ENCODE peak calls at places on chromosomes 13 and 19, in nine cellular contexts. Y is SK-N-SH; C is CD4-positive, alpha-beta memory T cell; D is PC-3; O is body of pancreas; R is heart right ventricle; J is heart left ventricle; N is neuronal stem cell; A is mesendoderm. F is an unnamed sample. For H3K4me1, the result is how much of the 10 kb centered on the place peaks cover.

GRCh38 chr13:113192902-113193301 is 15.6 kb downstream of the PCID2 start:
- DNase-seq in Y (no peak), C (no peak), D (peak), O (no peak), R (no peak), J (no peak), N (no peak), A (no peak), F (no peak)

GRCh38 chr13:93951153-93951552 is 528.3 kb downstream of the DCT start:
- DNase-seq in Y (no peak), C (no peak), D (peak), O (no peak), R (no peak), J (no peak), N (no peak), A (peak), F (no peak)

GRCh38 chr19:8017808-8018207 is 12.4 kb upstream of the ELAVL1 start:
- DNase-seq in Y (no peak), C (no peak), D (no peak), O (no peak), R (no peak), J (no peak), N (no peak), A (no peak), F (peak)

GRCh38 chr13:20230913-20231838 is 943 bp downstream of the GJB6 start:
- DNase-seq in Y (no peak), C (no peak), D (no peak), O (no peak), R (no peak), J (no peak), N (no peak), A (peak), F (peak)

GRCh38 chr13:44653261-44653660 is 77.1 kb upstream of the TSC22D1 start:
- DNase-seq in Y (no peak), C (no peak), D (no peak), O (no peak), R (no peak), J (no peak), N (no peak), A (no peak), F (no peak)

GRCh38 chr19:45716314-45717130 is 14.2 kb downstream of the FBXO46 start:
- DNase-seq in Y (peak), C (no peak), D (peak), O (peak), R (no peak), J (no peak), N (no peak), A (peak), F (no peak)

GRCh38 chr13:95235199-95235726 is 66.0 kb downstream of the ABCC4 start:
- DNase-seq in Y (no peak), C (no peak), D (no peak), O (no peak), R (no peak), J (no peak), N (no peak), A (no peak), F (no peak)

GRCh38 chr19:17777840-17778620 is 16.9 kb upstream of the B3GNT3 start:
- DNase-seq in Y (peak), C (no peak), D (peak), O (peak), R (no peak), J (peak), N (peak), A (peak), F (no peak)

GRCh38 chr19:41936416-41936850 is 8.2 kb upstream of the ERFL start:
- DNase-seq in Y (no peak), C (peak), D (peak), O (no peak), R (no peak), J (no peak), N (no peak), A (no peak), F (no peak)

GRCh38 chr19:55537741-55538111 is 793 bp upstream of the SBK2 start:
- DNase-seq in Y (no peak), C (no peak), D (no peak), O (no peak), R (no peak), J (no peak), N (no peak), A (peak), F (no peak)

GRCh38 chr13:57918913-57919312 is 287.4 kb downstream of the PCDH17 start:
- DNase-seq in Y (no peak), C (no peak), D (no peak), O (no peak), R (no peak), J (no peak), N (no peak), A (peak), F (no peak)

GRCh38 chr13:54489359-54489758 is 1460.7 kb downstream of the OLFM4 start:
- DNase-seq in Y (no peak), C (no peak), D (no peak), O (no peak), R (no peak), J (no peak), N (no peak), A (no peak), F (no peak)

GRCh38 chr19:51607077-51607476 is 23.1 kb downstream of the SIGLEC5 start:
- DNase-seq in Y (no peak), C (no peak), D (no peak), O (no peak), R (no peak), J (no peak), N (no peak), A (no peak), F (no peak)

GRCh38 chr13:95368998-95369397 is 67.7 kb upstream of the ABCC4 start:
- DNase-seq in Y (no peak), C (no peak), D (no peak), O (no peak), R (no peak), J (no peak), N (no peak), A (no peak), F (no peak)

GRCh38 chr13:23724196-23724970 is 154.2 kb downstream of the TNFRSF19 start:
- DNase-seq in Y (no peak), C (no peak), D (peak), O (no peak), R (no peak), J (no peak), N (no peak), A (peak), F (no peak)

GRCh38 chr13:65917731-65918130 is 1312.4 kb downstream of the PCDH9 start:
- DNase-seq in Y (no peak), C (no peak), D (no peak), O (no peak), R (no peak), J (no peak), N (no peak), A (no peak), F (no peak)

GRCh38 chr13:95784891-95785290 is 108.0 kb downstream of the DNAJC3 start:
- DNase-seq in Y (peak), C (no peak), D (peak), O (no peak), R (no peak), J (no peak), N (no peak), A (no peak), F (no peak)

GRCh38 chr13:82062772-82063171 is 1721.8 kb upstream of the SPRY2 start:
- DNase-seq in Y (no peak), C (no peak), D (peak), O (no peak), R (no peak), J (no peak), N (no peak), A (no peak), F (no peak)

GRCh38 chr13:76783798-76784197 is 102.4 kb downstream of the KCTD12 start:
- DNase-seq in Y (no peak), C (no peak), D (no peak), O (no peak), R (no peak), J (no peak), N (no peak), A (peak), F (no peak)

GRCh38 chr19:17244618-17245534 is 843 bp downstream of the NR2F6 start:
- DNase-seq in Y (peak), C (no peak), D (no peak), O (peak), R (no peak), J (peak), N (no peak), A (no peak), F (no peak)

GRCh38 chr19:45940515-45940805 is 25.9 kb upstream of the NANOS2 start:
- DNase-seq in Y (no peak), C (no peak), D (no peak), O (no peak), R (no peak), J (no peak), N (no peak), A (no peak), F (no peak)

GRCh38 chr19:1451916-1452801 is 2.2 kb downstream of the APC2 start:
- DNase-seq in Y (peak), C (no peak), D (no peak), O (no peak), R (no peak), J (peak), N (no peak), A (no peak), F (no peak)
- H3K4me1 ChIP-seq in Y (under half), C (under half), D (under half), O (under half), R (under half), J (half or more), N (half or more), A (under half), F (under half)

GRCh38 chr13:51479199-51479523 is 26.3 kb upstream of the INTS6 start:
- DNase-seq in Y (no peak), C (no peak), D (peak), O (no peak), R (no peak), J (no peak), N (no peak), A (no peak), F (no peak)

GRCh38 chr13:51477653-51478324 is 25.0 kb upstream of the INTS6 start:
- DNase-seq in Y (no peak), C (no peak), D (no peak), O (no peak), R (no peak), J (no peak), N (no peak), A (no peak), F (no peak)

GRCh38 chr13:51478418-51479198 is 25.8 kb upstream of the INTS6 start:
- DNase-seq in Y (no peak), C (no peak), D (no peak), O (peak), R (no peak), J (no peak), N (no peak), A (no peak), F (no peak)

GRCh38 chr13:51477149-51477548 is 24.3 kb upstream of the INTS6 start:
- DNase-seq in Y (no peak), C (no peak), D (no peak), O (no peak), R (no peak), J (no peak), N (no peak), A (no peak), F (no peak)

GRCh38 chr13:51475727-51476521 is 23.1 kb upstream of the INTS6 start:
- DNase-seq in Y (no peak), C (no peak), D (peak), O (peak), R (no peak), J (no peak), N (no peak), A (no peak), F (no peak)
- H3K4me1 ChIP-seq in Y (under half), C (under half), D (under half), O (under half), R (under half), J (under half), N (under half), A (under half), F (under half)

GRCh38 chr19:40272261-40272660 is 12.9 kb downstream of the AKT2 start:
- DNase-seq in Y (no peak), C (no peak), D (no peak), O (no peak), R (no peak), J (no peak), N (no peak), A (no peak), F (no peak)

GRCh38 chr19:40273469-40274360 is 11.4 kb downstream of the AKT2 start:
- DNase-seq in Y (no peak), C (no peak), D (no peak), O (no peak), R (no peak), J (peak), N (no peak), A (no peak), F (peak)

GRCh38 chr19:40269216-40269940 is 15.8 kb downstream of the AKT2 start:
- DNase-seq in Y (no peak), C (no peak), D (no peak), O (no peak), R (no peak), J (no peak), N (no peak), A (no peak), F (no peak)

GRCh38 chr19:40270362-40271089 is 14.6 kb downstream of the AKT2 start:
- DNase-seq in Y (no peak), C (no peak), D (no peak), O (no peak), R (no peak), J (no peak), N (no peak), A (peak), F (no peak)

DNA sequence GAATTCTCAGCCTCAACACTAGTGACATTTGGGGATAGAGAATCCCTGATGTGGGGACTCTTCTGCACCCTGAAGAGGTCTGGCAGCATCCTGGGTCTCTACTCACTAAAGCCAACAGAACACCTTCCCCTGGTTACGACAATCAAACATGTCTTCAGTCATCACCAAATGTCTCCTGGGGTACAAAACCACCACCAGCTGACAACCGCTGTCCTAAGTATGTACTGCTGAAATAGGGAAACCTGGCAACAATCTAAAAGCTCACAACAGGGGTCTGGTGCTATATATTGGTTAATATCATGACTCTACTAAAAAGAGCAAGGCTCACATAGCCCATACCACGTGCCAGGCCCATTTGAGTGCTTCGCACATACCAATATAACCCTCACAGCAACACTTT is 13.4 kb downstream of the AKT2 start:
- DNase-seq in Y (no peak), C (no peak), D (no peak), O (no peak), R (no peak), J (no peak), N (no peak), A (no peak), F (no peak)
- H3K4me1 ChIP-seq in Y (under half), C (under half), D (under half), O (half or more), R (half or more), J (half or more), N (under half), A (under half), F (under half)

DNA sequence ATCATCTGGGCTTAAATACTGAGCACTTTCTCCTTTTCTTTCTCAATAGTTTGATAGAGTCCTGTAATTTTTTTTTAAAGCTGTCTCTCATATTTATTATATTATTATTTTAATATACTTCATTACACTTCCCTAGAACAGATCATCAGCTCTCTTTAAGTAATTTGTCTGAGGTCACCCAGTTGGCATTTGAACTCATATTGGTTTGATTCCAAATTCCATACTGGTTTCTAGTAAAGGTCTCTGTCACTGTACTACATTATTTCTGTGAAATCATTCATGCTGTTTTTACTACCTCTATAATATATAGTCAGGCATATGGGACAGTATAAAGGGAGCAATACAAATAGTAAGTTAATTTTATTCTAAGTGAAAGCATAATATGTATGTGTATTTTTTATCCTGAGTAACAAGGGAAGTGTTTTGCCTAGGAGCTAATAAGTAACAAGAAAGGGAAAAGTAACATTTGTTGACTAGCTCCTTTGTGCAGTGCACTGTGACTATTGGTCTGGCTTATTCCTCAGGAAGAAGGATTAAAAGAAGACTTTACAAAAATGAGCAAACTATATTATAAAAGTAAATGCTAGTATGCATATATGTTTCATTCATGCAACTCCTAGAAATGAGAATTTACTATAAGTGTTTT is 14.3 kb downstream of the LPAR6 start:
- DNase-seq in Y (no peak), C (no peak), D (no peak), O (no peak), R (no peak), J (no peak), N (no peak), A (no peak), F (no peak)
- H3K4me1 ChIP-seq in Y (under half), C (half or more), D (under half), O (under half), R (half or more), J (under half), N (under half), A (under half), F (under half)

GRCh38 chr13:28526876-28527275 is 31.9 kb upstream of the FLT1 start:
- DNase-seq in Y (no peak), C (no peak), D (no peak), O (no peak), R (no peak), J (no peak), N (no peak), A (no peak), F (no peak)
- H3K4me1 ChIP-seq in Y (under half), C (under half), D (under half), O (under half), R (under half), J (under half), N (under half), A (under half), F (under half)

DNA sequence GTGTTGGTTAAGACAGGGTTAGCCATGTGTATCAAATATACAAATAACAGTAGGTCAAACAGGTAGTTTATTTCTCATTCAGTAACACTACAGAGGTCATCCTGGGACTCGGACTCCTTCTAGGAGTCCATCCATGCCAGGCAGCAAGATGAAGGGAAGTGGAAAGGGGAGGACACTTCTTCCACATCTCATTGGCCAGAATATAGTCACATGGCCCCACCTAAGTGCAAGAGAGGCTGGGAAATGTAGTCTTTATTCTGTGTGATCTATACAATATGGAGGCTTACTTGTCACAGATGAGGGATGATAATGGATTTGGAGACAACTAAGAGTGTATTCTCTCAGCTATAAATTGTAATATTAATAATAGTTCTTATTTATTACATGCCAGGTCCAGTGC is 31.1 kb downstream of the RDH8 start:
- DNase-seq in Y (no peak), C (no peak), D (no peak), O (no peak), R (no peak), J (no peak), N (no peak), A (no peak), F (no peak)
- H3K4me1 ChIP-seq in Y (under half), C (under half), D (under half), O (under half), R (under half), J (under half), N (under half), A (under half), F (under half)

GRCh38 chr13:114275309-114275708 is 6.1 kb upstream of the UPF3A start:
- DNase-seq in Y (no peak), C (no peak), D (no peak), O (peak), R (no peak), J (no peak), N (no peak), A (no peak), F (no peak)

GRCh38 chr13:114281351-114282142 is at the start of gene UPF3A:
- DNase-seq in Y (peak), C (peak), D (peak), O (peak), R (peak), J (peak), N (peak), A (peak), F (peak)

GRCh38 chr13:114279770-114280169 is 1.6 kb upstream of the UPF3A start:
- DNase-seq in Y (no peak), C (no peak), D (no peak), O (no peak), R (no peak), J (no peak), N (no peak), A (no peak), F (peak)

GRCh38 chr13:114282143-114282685 is 813 bp downstream of the UPF3A start:
- DNase-seq in Y (peak), C (peak), D (peak), O (peak), R (peak), J (peak), N (peak), A (no peak), F (peak)

GRCh38 chr13:114279146-114279545 is 2.3 kb upstream of the UPF3A start:
- DNase-seq in Y (no peak), C (no peak), D (no peak), O (no peak), R (no peak), J (no peak), N (no peak), A (peak), F (no peak)
- H3K4me1 ChIP-seq in Y (under half), C (under half), D (under half), O (under half), R (under half), J (under half), N (under half), A (under half), F (under half)

GRCh38 chr19:1261863-1262686 is 7.1 kb upstream of the CIRBP start:
- DNase-seq in Y (no peak), C (peak), D (peak), O (peak), R (peak), J (peak), N (no peak), A (no peak), F (no peak)
- H3K4me1 ChIP-seq in Y (half or more), C (half or more), D (half or more), O (half or more), R (half or more), J (half or more), N (half or more), A (under half), F (half or more)